ENCODE peak calls at places on chromosomes 7 and 10, in five cellular contexts. F is AG20443; I is nephron progenitor cell; M is activated CD4-positive, alpha-beta T cell treated with anti-CD3 and anti-CD28 coated beads, Interleukin-2, amount 10 ng/mL, durations not matched to agents 7 days and 5 days; K is GM19239. Q is an unnamed sample.

GRCh38 chr7:137652721-137653120 is 194.1 kb downstream of the DGKI start:
- DNase-seq in F (peak), I (no peak), M (no peak), K (no peak), Q (no peak)

GRCh38 chr10:130369645-130370381 is 233.6 kb downstream of the GLRX3 start:
- DNase-seq in F (no peak), I (no peak), M (no peak), K (no peak), Q (no peak)

GRCh38 chr7:44309271-44310091 is 15.9 kb downstream of the CAMK2B start:
- DNase-seq in F (peak), I (peak), M (peak), K (no peak), Q (no peak)

GRCh38 chr10:88522715-88523114 is 60.4 kb downstream of the RNLS start:
- DNase-seq in F (no peak), I (no peak), M (no peak), K (no peak), Q (no peak)

GRCh38 chr7:70600993-70601392 is 531.0 kb upstream of the GALNT17 start:
- DNase-seq in F (no peak), I (no peak), M (no peak), K (no peak), Q (no peak)

GRCh38 chr7:105715528-105715927 is 134.2 kb upstream of the EFCAB10 start:
- DNase-seq in F (no peak), I (no peak), M (no peak), K (no peak), Q (no peak)

GRCh38 chr7:156061689-156062255 is 249.5 kb upstream of the SHH start:
- DNase-seq in F (no peak), I (no peak), M (no peak), K (no peak), Q (no peak)

GRCh38 chr7:101952355-101953247 is 135.2 kb downstream of the CUX1 start:
- DNase-seq in F (peak), I (no peak), M (no peak), K (no peak), Q (no peak)

GRCh38 chr10:90652519-90652918 is 205.3 kb downstream of the HTR7 start:
- DNase-seq in F (no peak), I (no peak), M (no peak), K (no peak), Q (peak)

GRCh38 chr7:93427107-93427506 is 147.4 kb downstream of the CALCR start:
- DNase-seq in F (no peak), I (no peak), M (no peak), K (no peak), Q (no peak)

GRCh38 chr7:12769464-12769863 is 82.0 kb downstream of the ARL4A start:
- DNase-seq in F (no peak), I (no peak), M (no peak), K (no peak), Q (no peak)

GRCh38 chr10:76874151-76874550 is 763.5 kb downstream of the KCNMA1 start:
- DNase-seq in F (peak), I (no peak), M (no peak), K (no peak), Q (no peak)

GRCh38 chr10:8061274-8062211 is 7.1 kb downstream of the GATA3 start:
- DNase-seq in F (no peak), I (no peak), M (peak), K (no peak), Q (no peak)

GRCh38 chr10:112225771-112226438 is 42.3 kb upstream of the GPAM start:
- DNase-seq in F (no peak), I (no peak), M (no peak), K (no peak), Q (no peak)

GRCh38 chr7:143456992-143457793 is 13.9 kb downstream of the TAS2R60 start:
- DNase-seq in F (peak), I (no peak), M (no peak), K (no peak), Q (no peak)

GRCh38 chr10:90319188-90319914 is 538.5 kb downstream of the HTR7 start:
- DNase-seq in F (peak), I (no peak), M (no peak), K (peak), Q (no peak)

GRCh38 chr10:87094373-87095240 is at the start of the genes GLUD1 and SHLD2:
- DNase-seq in F (peak), I (peak), M (peak), K (peak), Q (peak)

GRCh38 chr7:102425639-102426267 is 7.6 kb upstream of the ORAI2 start:
- DNase-seq in F (no peak), I (peak), M (peak), K (peak), Q (peak)

GRCh38 chr7:80804581-80804980 is 114.3 kb downstream of the SEMA3C start:
- DNase-seq in F (no peak), I (no peak), M (no peak), K (no peak), Q (no peak)

Q was measured in WERI-Rb-1.